ENCODE peak calls at places on chromosomes 16 and 17, in four cellular contexts. E is IMR-90, Q is K562, K is keratinocyte. T is an unnamed sample.

GRCh38 chr17:21209511-21210175 is 4.3 kb downstream of the TMEM11 start:
- DNase-seq in E (no peak), Q (no peak), K (no peak), T (no peak)

GRCh38 chr17:74569392-74570003 is 2.2 kb upstream of the CD300H start:
- DNase-seq in E (peak; percentile 58), Q (no peak), K (peak; percentile 99), T (no peak)

GRCh38 chr16:88975511-88976061 is 1.4 kb downstream of the CBFA2T3 start:
- DNase-seq in E (no peak), Q (peak; percentile 42), K (no peak), T (no peak)

GRCh38 chr16:22887445-22887844 is 73.5 kb downstream of the HS3ST2 start:
- DNase-seq in E (no peak), Q (no peak), K (no peak), T (no peak)

GRCh38 chr16:48810803-48811453 is 200.9 kb upstream of the N4BP1 start:
- DNase-seq in E (no peak), Q (no peak), K (no peak), T (no peak)

GRCh38 chr17:60142872-60143499 is 6.8 kb upstream of the CA4 start:
- DNase-seq in E (peak; percentile 83), Q (peak; percentile 69), K (peak; percentile 67), T (peak; percentile 89)

GRCh38 chr17:40071720-40072480 is 9.1 kb downstream of the THRA start:
- DNase-seq in E (no peak), Q (no peak), K (no peak), T (peak; percentile 76)

GRCh38 chr17:61411114-61411943 is 11.7 kb downstream of the TBX2 start:
- DNase-seq in E (peak; percentile 74), Q (no peak), K (no peak), T (peak; percentile 20)

GRCh38 chr16:84340305-84341040 is 27.9 kb upstream of the ATP2C2 start:
- DNase-seq in E (no peak), Q (no peak), K (no peak), T (no peak)

GRCh38 chr16:60655514-60656153 is 1380.6 kb downstream of the CDH8 start:
- DNase-seq in E (no peak), Q (no peak), K (no peak), T (no peak)

GRCh38 chr16:72875291-72876036 is 172.5 kb downstream of the ZFHX3 start:
- DNase-seq in E (no peak), Q (no peak), K (no peak), T (no peak)

GRCh38 chr16:54152362-54153239 is 134.0 kb downstream of the IRX3 start:
- DNase-seq in E (no peak), Q (no peak), K (no peak), T (no peak)

GRCh38 chr17:37605813-37606505 is 3.3 kb downstream of the SYNRG start:
- DNase-seq in E (no peak), Q (no peak), K (no peak), T (peak; percentile 9)

GRCh38 chr16:11632455-11632921 is 35.8 kb upstream of the SNN start:
- DNase-seq in E (peak; percentile 93), Q (no peak), K (no peak), T (peak; percentile 71)

GRCh38 chr17:57284984-57285646 is 28.8 kb downstream of the MSI2 start:
- DNase-seq in E (no peak), Q (peak; percentile 46), K (no peak), T (no peak)

GRCh38 chr17:3697157-3697515 is 1.2 kb upstream of the P2RX5 start:
- DNase-seq in E (no peak), Q (no peak), K (no peak), T (no peak)

GRCh38 chr17:13995856-13996635 is 73.3 kb upstream of the COX10 start:
- DNase-seq in E (no peak), Q (no peak), K (no peak), T (no peak)

GRCh38 chr16:84820305-84820684 is 510 bp downstream of the CRISPLD2 start:
- DNase-seq in E (no peak), Q (no peak), K (no peak), T (no peak)

GRCh38 chr16:69107311-69107962 is 2.0 kb downstream of the HAS3 start:
- DNase-seq in E (no peak), Q (no peak), K (no peak), T (peak; percentile 22)

GRCh38 chr17:5011928-5012327 is 14.2 kb downstream of the KIF1C start:
- DNase-seq in E (peak; percentile 72), Q (no peak), K (no peak), T (peak; percentile 47)

GRCh38 chr17:82943339-82943738 is 103.5 kb upstream of the ZNF750 start:
- DNase-seq in E (no peak), Q (no peak), K (no peak), T (no peak)

GRCh38 chr16:71459510-71459909 is 2.5 kb downstream of the ZNF23 start:
- DNase-seq in E (no peak), Q (no peak), K (no peak), T (no peak)
- H3K4me2 ChIP-seq in E (peak overlapping the region; percentile 7), Q (no peak overlapping the region), K (no peak overlapping the region), T (no peak overlapping the region)

GRCh38 chr17:7573324-7574080 is 5.9 kb upstream of the CD68 start:
- DNase-seq in E (peak; percentile 90), Q (peak; percentile 77), K (no peak), T (peak; percentile 91)

GRCh38 chr17:7576432-7576937 is 3.0 kb upstream of the CD68 start:
- DNase-seq in E (no peak), Q (no peak), K (no peak), T (no peak)

GRCh38 chr17:7574176-7574953 is 5.1 kb upstream of the CD68 start:
- DNase-seq in E (peak; percentile 28), Q (no peak), K (no peak), T (no peak)

GRCh38 chr17:7575959-7576358 is 3.5 kb upstream of the CD68 start:
- DNase-seq in E (no peak), Q (no peak), K (no peak), T (no peak)

DNA sequence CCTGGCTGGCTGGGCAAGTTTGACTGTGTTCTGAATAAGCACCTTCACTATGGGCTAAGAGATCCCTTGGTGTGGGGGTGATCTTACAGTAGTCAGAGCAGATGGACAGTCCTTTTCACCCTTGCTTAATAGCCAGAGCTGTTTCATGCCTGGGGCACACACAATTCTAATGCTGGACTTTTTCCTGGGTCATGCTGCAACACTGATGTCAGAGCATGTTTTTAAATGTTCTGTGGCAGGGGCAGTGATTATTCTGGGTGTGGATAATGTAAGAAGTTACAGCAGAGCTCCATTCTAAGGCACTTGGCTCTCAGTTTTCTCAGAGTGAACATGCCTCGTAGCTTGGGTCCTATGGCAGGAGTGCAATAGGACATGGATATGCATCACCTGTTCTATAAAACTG is 4.0 kb upstream of the CD68 start:
- DNase-seq in E (no peak), Q (no peak), K (no peak), T (no peak)
- H3K9ac ChIP-seq in E (peak overlapping the region; percentile 25), Q (peak overlapping the region; percentile 84), K (peak overlapping the region; percentile 98), T (peak overlapping the region; percentile 98)

GRCh38 chr17:35764123-35764991 is 3.7 kb downstream of the C17orf50 start:
- DNase-seq in E (peak; percentile 74), Q (peak; percentile 93), K (no peak), T (peak; percentile 90)
- H3K9me1 ChIP-seq in E (no peaks in the 10 kb centered on the region), Q (peaks cover 3% of the 10 kb centered on the region), K (no peaks in the 10 kb centered on the region), T (no peaks in the 10 kb centered on the region)

GRCh38 chr16:75318737-75319136 is 67.3 kb upstream of the BCAR1 start:
- DNase-seq in E (no peak), Q (no peak), K (no peak), T (no peak)
- H3K4me2 ChIP-seq in E (no peak overlapping the region), Q (no peak overlapping the region), K (no peak overlapping the region), T (no peak overlapping the region)

GRCh38 chr16:75459691-75460090 is 4.8 kb downstream of the TMEM170A start:
- DNase-seq in E (no peak), Q (no peak), K (no peak), T (no peak)
- H3K9ac ChIP-seq in E (no peak overlapping the region), Q (no peak overlapping the region), K (no peak overlapping the region), T (no peak overlapping the region)

GRCh38 chr16:8753411-8754054 is 43.9 kb downstream of the TMEM186 start:
- DNase-seq in E (no peak), Q (no peak), K (no peak), T (no peak)
- H3K9me1 ChIP-seq in E (peaks cover 12% of the 10 kb centered on the region), Q (no peaks in the 10 kb centered on the region), K (no peaks in the 10 kb centered on the region), T (no peaks in the 10 kb centered on the region)

GRCh38 chr17:44372036-44372435 is 8.4 kb upstream of the FAM171A2 start:
- DNase-seq in E (no peak), Q (no peak), K (no peak), T (no peak)

GRCh38 chr17:44375196-44376017 is 11.8 kb upstream of the FAM171A2 start:
- DNase-seq in E (no peak), Q (no peak), K (no peak), T (no peak)

GRCh38 chr17:44376779-44377178 is 12.7 kb downstream of the ITGA2B start:
- DNase-seq in E (no peak), Q (no peak), K (no peak), T (no peak)

GRCh38 chr17:44376124-44376523 is 12.5 kb upstream of the FAM171A2 start:
- DNase-seq in E (peak; percentile 10), Q (peak; percentile 72), K (no peak), T (peak; percentile 24)

GRCh38 chr17:44374306-44375195 is 10.9 kb upstream of the FAM171A2 start:
- DNase-seq in E (peak; percentile 15), Q (peak; percentile 79), K (no peak), T (no peak)
- H3K4me2 ChIP-seq in E (no peak overlapping the region), Q (no peak overlapping the region), K (no peak overlapping the region), T (no peak overlapping the region)

GRCh38 chr17:17820457-17821158 is 16.2 kb downstream of the SREBF1 start:
- DNase-seq in E (no peak), Q (no peak), K (no peak), T (no peak)

GRCh38 chr17:17818088-17818526 is 18.7 kb downstream of the SREBF1 start:
- DNase-seq in E (peak; percentile 29), Q (peak; percentile 68), K (no peak), T (no peak)

GRCh38 chr17:17819111-17819510 is 17.7 kb downstream of the SREBF1 start:
- DNase-seq in E (no peak), Q (no peak), K (no peak), T (no peak)

GRCh38 chr17:17820046-17820445 is 16.7 kb downstream of the SREBF1 start:
- DNase-seq in E (no peak), Q (no peak), K (no peak), T (no peak)

GRCh38 chr17:17819561-17819995 is 17.2 kb downstream of the SREBF1 start:
- DNase-seq in E (peak; percentile 92), Q (peak; percentile 48), K (no peak), T (peak; percentile 87)
- H3K9ac ChIP-seq in E (no peak overlapping the region), Q (peak overlapping the region; percentile 92), K (no peak overlapping the region), T (no peak overlapping the region)

T was measured in endothelial cell of umbilical vein.